ENCODE peak calls at places on chromosomes 11 and 22, in nine cellular contexts. E, O, F, U, N, M, T, R and Z are unnamed samples.

GRCh38 chr11:35750315-35750714 is 87.7 kb downstream of the TRIM44 start:
- DNase-seq in E (no peak), F (no peak), N (no peak), M (no peak), O (no peak), U (no peak), R (no peak), T (no peak), Z (no peak)

GRCh38 chr11:119641991-119642745 is 86.8 kb downstream of the NECTIN1 start:
- DNase-seq in R (peak), O (no peak), T (no peak), M (peak), E (peak), F (no peak), N (peak), U (no peak), Z (no peak)

GRCh38 chr22:29664731-29665130 is 55.1 kb upstream of the CABP7 start:
- DNase-seq in R (no peak), U (no peak), T (no peak), O (no peak), F (no peak), N (no peak), M (no peak), E (peak), Z (no peak)

GRCh38 chr11:125514336-125515101 is 18.5 kb upstream of the FEZ1 start:
- DNase-seq in F (no peak), N (no peak), E (peak), M (no peak), U (peak), O (peak), R (peak), T (no peak), Z (peak)

GRCh38 chr11:118996926-118997626 is 862 bp upstream of the CENATAC start:
- DNase-seq in F (no peak), N (no peak), M (no peak), T (no peak), E (peak), U (no peak), R (peak), O (no peak), Z (peak)

GRCh38 chr11:34345012-34345804 is 12.6 kb downstream of the ABTB2 start:
- DNase-seq in O (peak), F (no peak), R (peak), N (no peak), E (peak), T (peak), M (peak), U (no peak), Z (peak)

GRCh38 chr22:24845036-24845918 is 39.3 kb downstream of the SGSM1 start:
- DNase-seq in F (no peak), R (peak), T (peak), M (no peak), E (peak), N (no peak), U (no peak), O (no peak), Z (peak)

GRCh38 chr22:17407643-17408042 is 38.4 kb downstream of the CECR2 start:
- DNase-seq in U (no peak), F (no peak), E (peak), O (no peak), N (no peak), R (no peak), T (no peak), M (no peak), Z (no peak)

GRCh38 chr22:46051646-46052045 is 74.7 kb upstream of the WNT7B start:
- DNase-seq in O (no peak), T (no peak), R (no peak), M (no peak), U (no peak), N (no peak), E (no peak), F (peak), Z (no peak)

GRCh38 chr22:44893731-44894080 is 116.1 kb downstream of the PHF21B start:
- DNase-seq in O (no peak), F (no peak), M (no peak), U (no peak), T (no peak), N (no peak), R (no peak), E (no peak), Z (no peak)
- H3K4me3 ChIP-seq in O (no peak), F (no peak), M (no peak), U (no peak), T (no peak), N (no peak), R (no peak), E (no peak), Z (no peak)

DNA sequence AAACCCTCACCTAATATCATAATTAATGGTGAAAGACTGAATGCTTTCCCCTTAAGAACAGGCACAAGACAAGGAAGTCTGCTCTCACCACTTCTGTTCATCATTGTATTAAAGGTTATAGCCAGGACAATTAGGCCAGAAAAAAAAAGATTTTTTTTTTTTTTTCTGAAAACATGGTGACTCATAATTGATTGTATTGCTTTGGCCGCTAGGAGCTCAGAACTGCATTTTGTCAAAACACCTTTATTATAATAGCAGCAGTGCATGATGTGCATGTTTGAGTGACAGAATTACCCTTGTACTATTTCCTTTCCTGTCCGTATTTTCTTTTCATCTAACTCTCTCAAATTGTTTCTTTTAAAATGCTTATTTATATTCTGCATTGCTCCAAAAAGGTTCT is 98.1 kb downstream of the RNF169 start:
- DNase-seq in O (no peak), N (no peak), M (no peak), R (peak), U (no peak), F (no peak), E (peak), T (no peak), Z (no peak)
- TF ChIP-seq CTCF in O (no peak), N (peak), M (no peak), R (no peak), U (no peak), F (no peak), E (peak), T (no peak), Z (no peak)

DNA sequence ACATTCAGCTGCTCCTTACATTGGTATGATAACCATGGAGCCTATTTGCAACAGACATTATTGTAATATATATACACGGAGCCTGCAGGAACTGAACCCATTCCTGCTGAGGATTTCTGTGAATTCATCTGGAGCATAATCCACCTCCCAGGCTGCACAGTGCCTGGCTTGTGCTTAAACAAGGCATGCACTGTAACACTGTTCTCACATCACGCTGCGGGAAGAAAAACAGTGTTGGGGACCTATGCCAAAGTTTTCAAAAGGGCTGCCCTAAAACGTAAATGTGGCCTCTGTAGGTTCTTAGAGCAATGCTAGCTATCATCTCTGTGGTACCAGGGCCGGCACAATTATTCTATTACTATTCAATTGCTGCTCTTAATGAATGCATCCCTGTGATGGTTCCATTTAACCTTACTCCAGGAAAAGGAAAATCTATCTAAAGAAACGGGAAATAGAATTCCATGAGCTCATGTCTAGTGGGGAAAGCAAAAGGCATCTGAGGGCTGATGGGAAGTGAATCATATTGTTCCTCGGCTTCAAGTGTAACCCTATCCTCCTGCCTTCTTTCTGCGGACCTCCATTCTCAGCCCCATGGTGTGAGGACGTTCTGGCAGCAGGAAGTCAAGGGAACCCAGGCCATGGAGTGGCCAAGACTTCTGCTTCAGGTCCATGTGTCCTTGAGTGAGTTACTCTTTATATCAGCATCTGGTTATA is 525.5 kb downstream of the SOX6 start:
- DNase-seq in E (no peak), T (no peak), U (no peak), M (no peak), F (no peak), R (no peak), N (no peak), O (no peak), Z (no peak)
- H3K4me3 ChIP-seq in E (no peak), T (no peak), U (no peak), M (no peak), F (no peak), R (no peak), N (no peak), O (no peak), Z (no peak)

GRCh38 chr11:64891215-64891848 is 12.9 kb upstream of the EHD1 start:
- DNase-seq in M (no peak), T (no peak), U (no peak), O (peak), R (no peak), E (no peak), N (no peak), F (no peak), Z (no peak)
- TF ChIP-seq CTCF in M (no peak), T (no peak), U (no peak), O (no peak), R (no peak), E (no peak), N (no peak), F (no peak), Z (no peak)